ENCODE peak calls at places on chromosomes 3 and 15, in six cellular contexts. Z is tibial artery, C is neuronal stem cell, R is lower lobe of right lung, F is BE2C, B is transverse colon. D is an unnamed sample.

GRCh38 chr3:24237971-24238767 is 256.5 kb downstream of the THRB start:
- DNase-seq in Z (no peak), C (peak; percentile 59), R (no peak), F (peak; percentile 40), B (peak; percentile 26), D (no peak)

GRCh38 chr3:188057124-188057523 is 96.8 kb upstream of the LPP start:
- DNase-seq in Z (no peak), C (no peak), R (no peak), F (no peak), B (no peak), D (no peak)

GRCh38 chr3:3798641-3799113 is 554 bp upstream of the LRRN1 start:
- DNase-seq in Z (no peak), C (no peak), R (peak; percentile 45), F (no peak), B (peak; percentile 9), D (peak; percentile 17)

GRCh38 chr15:72170691-72171090 is 26.9 kb downstream of the GRAMD2A start:
- DNase-seq in Z (no peak), C (no peak), R (no peak), F (no peak), B (no peak), D (no peak)

GRCh38 chr15:50109086-50109987 is 9.7 kb downstream of the ATP8B4 start:
- DNase-seq in Z (no peak), C (no peak), R (no peak), F (no peak), B (no peak), D (no peak)

GRCh38 chr3:33658971-33659848 is 58.8 kb downstream of the CLASP2 start:
- DNase-seq in Z (peak; percentile 65), C (peak; percentile 65), R (peak; percentile 71), F (peak; percentile 77), B (peak; percentile 65), D (peak; percentile 75)

GRCh38 chr3:172274906-172275305 is 173.3 kb downstream of the GHSR start:
- DNase-seq in Z (no peak), C (no peak), R (no peak), F (no peak), B (no peak), D (no peak)

GRCh38 chr15:65450556-65450955 is 27.8 kb upstream of the IGDCC4 start:
- DNase-seq in Z (no peak), C (no peak), R (no peak), F (no peak), B (no peak), D (no peak)

GRCh38 chr3:150236683-150237082 is 171.4 kb upstream of the TSC22D2 start:
- DNase-seq in Z (no peak), C (no peak), R (no peak), F (no peak), B (no peak), D (no peak)

GRCh38 chr3:17192995-17193394 is 308.2 kb downstream of the PLCL2 start:
- DNase-seq in Z (no peak), C (no peak), R (no peak), F (no peak), B (no peak), D (no peak)

GRCh38 chr3:20344400-20344959 is 158.5 kb upstream of the SGO1 start:
- DNase-seq in Z (no peak), C (no peak), R (no peak), F (no peak), B (no peak), D (no peak)

GRCh38 chr3:196559826-196560225 is 8.5 kb downstream of the WDR53 start:
- DNase-seq in Z (no peak), C (no peak), R (no peak), F (no peak), B (no peak), D (no peak)

GRCh38 chr15:99057697-99058420 is 47.0 kb upstream of the SYNM start:
- DNase-seq in Z (no peak), C (no peak), R (no peak), F (no peak), B (no peak), D (peak; percentile 70)

GRCh38 chr15:98698792-98699191 is 50.5 kb downstream of the IGF1R start:
- DNase-seq in Z (no peak), C (no peak), R (no peak), F (no peak), B (no peak), D (no peak)

GRCh38 chr3:116423945-116424344 is 21.3 kb downstream of the LSAMP start:
- DNase-seq in Z (no peak), C (no peak), R (no peak), F (no peak), B (no peak), D (no peak)

GRCh38 chr3:31953091-31953490 is 28.0 kb downstream of the OSBPL10 start:
- DNase-seq in Z (no peak), C (no peak), R (no peak), F (no peak), B (no peak), D (no peak)

GRCh38 chr15:36924076-36924475 is 176.3 kb downstream of the MEIS2 start:
- DNase-seq in Z (no peak), C (no peak), R (no peak), F (peak; percentile 66), B (no peak), D (no peak)

GRCh38 chr3:78163379-78163778 is 1123.5 kb downstream of the ROBO2 start:
- DNase-seq in Z (no peak), C (no peak), R (no peak), F (no peak), B (no peak), D (no peak)

GRCh38 chr3:197428117-197428761 is 127.5 kb downstream of the BDH1 start:
- DNase-seq in Z (no peak), C (no peak), R (no peak), F (peak; percentile 86), B (peak; percentile 79), D (peak; percentile 50)

GRCh38 chr15:70245932-70246622 is 148.4 kb upstream of the TLE3 start:
- DNase-seq in Z (peak; percentile 47), C (no peak), R (peak; percentile 74), F (no peak), B (peak; percentile 38), D (no peak)

GRCh38 chr3:5690904-5691532 is 503.5 kb downstream of the EDEM1 start:
- DNase-seq in Z (no peak), C (no peak), R (no peak), F (no peak), B (no peak), D (no peak)

GRCh38 chr15:51375966-51376640 is 34.6 kb downstream of the GLDN start:
- DNase-seq in Z (no peak), C (no peak), R (no peak), F (no peak), B (no peak), D (no peak)

GRCh38 chr3:12705374-12705926 is 41.5 kb upstream of the RAF1 start:
- DNase-seq in Z (no peak), C (no peak), R (no peak), F (no peak), B (no peak), D (no peak)

GRCh38 chr3:126750760-126751129 is 46.7 kb downstream of the CHCHD6 start:
- DNase-seq in Z (no peak), C (no peak), R (no peak), F (no peak), B (no peak), D (no peak)

GRCh38 chr3:197256836-197257444 is 41.5 kb downstream of the DLG1 start:
- DNase-seq in Z (no peak), C (no peak), R (no peak), F (peak; percentile 43), B (peak; percentile 19), D (no peak)

GRCh38 chr15:28960979-28961378 is 75.2 kb downstream of the APBA2 start:
- DNase-seq in Z (no peak), C (no peak), R (no peak), F (no peak), B (no peak), D (no peak)

GRCh38 chr3:100893108-100893507 is 100.1 kb downstream of the ABI3BP start:
- DNase-seq in Z (peak; percentile 40), C (no peak), R (peak; percentile 51), F (no peak), B (peak; percentile 11), D (no peak)

DNA sequence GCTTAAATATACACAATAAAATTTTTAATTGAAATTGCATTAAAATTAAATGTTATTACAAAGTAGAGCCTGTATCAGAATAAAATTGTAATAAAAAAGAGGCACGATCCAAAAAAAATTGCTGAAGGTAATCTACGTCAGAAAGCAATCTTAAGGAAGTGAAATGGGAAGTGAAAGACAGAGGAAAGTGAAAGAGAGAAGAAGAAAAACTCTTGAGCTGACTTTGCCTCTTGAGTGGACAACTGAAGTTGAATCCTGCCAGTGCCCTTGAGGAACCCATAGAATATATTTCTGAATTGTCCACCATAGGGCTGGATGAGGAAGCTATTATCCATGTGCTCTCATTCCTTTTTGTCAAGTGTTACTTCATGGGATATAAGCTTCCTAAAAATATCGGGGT is 285.1 kb upstream of the STAC start:
- DNase-seq in Z (no peak), C (no peak), R (no peak), F (no peak), B (no peak), D (no peak)
- H3K4me3 ChIP-seq in Z (no peak overlapping the region), C (no peak overlapping the region), R (no peak overlapping the region), F (no peak overlapping the region), B (no peak overlapping the region), D (no peak overlapping the region)

GRCh38 chr15:47742742-47743141 is 25.4 kb downstream of the SEMA6D start:
- DNase-seq in Z (no peak), C (peak; percentile 30), R (no peak), F (no peak), B (no peak), D (no peak)
- H3K4me3 ChIP-seq in Z (no peak overlapping the region), C (no peak overlapping the region), R (no peak overlapping the region), F (no peak overlapping the region), B (no peak overlapping the region), D (no peak overlapping the region)

GRCh38 chr15:90929709-90930019 is 2.7 kb downstream of the HDDC3 start:
- DNase-seq in Z (no peak), C (no peak), R (no peak), F (no peak), B (no peak), D (no peak)
- H3K4me3 ChIP-seq in Z (peak overlapping the region; percentile 77), C (no peak overlapping the region), R (peak overlapping the region; percentile 93), F (peak overlapping the region; percentile 79), B (peak overlapping the region; percentile 74), D (peak overlapping the region; percentile 71)

GRCh38 chr15:68479406-68479805 is 47.4 kb upstream of the ITGA11 start:
- DNase-seq in Z (peak; percentile 82), C (no peak), R (no peak), F (no peak), B (peak; percentile 24), D (peak; percentile 52)

GRCh38 chr15:68481321-68481720 is 49.4 kb upstream of the ITGA11 start:
- DNase-seq in Z (no peak), C (no peak), R (no peak), F (no peak), B (no peak), D (peak; percentile 6)

GRCh38 chr15:68478853-68479252 is 46.9 kb upstream of the ITGA11 start:
- DNase-seq in Z (no peak), C (no peak), R (no peak), F (no peak), B (no peak), D (no peak)

GRCh38 chr15:68480296-68480695 is 48.3 kb upstream of the ITGA11 start:
- DNase-seq in Z (no peak), C (no peak), R (no peak), F (no peak), B (no peak), D (no peak)

DNA sequence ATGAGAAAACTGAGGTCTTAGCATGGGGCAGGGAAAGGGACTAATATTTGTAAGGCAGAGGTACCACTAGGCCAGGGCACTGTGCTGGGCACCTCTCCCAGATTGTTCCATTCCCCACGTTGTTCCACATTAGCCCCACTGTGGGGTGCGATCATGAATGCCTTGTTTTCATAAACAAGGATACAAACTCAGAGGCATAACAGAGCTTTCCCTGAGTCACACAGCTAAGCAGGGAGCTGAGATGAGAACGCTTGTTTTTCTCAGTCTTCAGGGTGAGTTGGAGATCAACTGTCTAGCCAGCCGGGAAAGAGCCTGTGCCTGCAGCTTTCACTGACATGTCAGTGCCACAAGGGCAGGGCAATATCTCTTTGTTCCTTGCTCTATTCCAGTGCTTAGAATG is 47.9 kb upstream of the ITGA11 start:
- DNase-seq in Z (no peak), C (no peak), R (no peak), F (no peak), B (no peak), D (no peak)
- H3K4me3 ChIP-seq in Z (no peak overlapping the region), C (no peak overlapping the region), R (no peak overlapping the region), F (no peak overlapping the region), B (no peak overlapping the region), D (no peak overlapping the region)